ENCODE peak calls at places on chromosome 20, in eight cellular contexts. S is cardiac muscle cell, P is GM10248, D is upper lobe of right lung, E is left ventricle myocardium inferior, I is PC-3, Y is GM23338, B is fibroblast of the aortic adventitia. G is an unnamed sample.

GRCh38 chr20:63087236-63087871 is 80.6 kb upstream of the BHLHE23 start:
- DNase-seq in D (peak; percentile 40), P (no peak), I (no peak), E (peak; percentile 3), B (no peak), S (no peak), Y (no peak), G (peak; percentile 2)

GRCh38 chr20:59888050-59888449 is 45.4 kb downstream of the SYCP2 start:
- DNase-seq in I (no peak), P (no peak), E (no peak), Y (no peak), S (no peak), D (no peak), B (no peak), G (no peak)

GRCh38 chr20:53599910-53600632 is 6.4 kb upstream of the ZNF217 start:
- DNase-seq in S (no peak), Y (no peak), I (no peak), P (no peak), E (no peak), D (no peak), B (no peak), G (no peak)

GRCh38 chr20:41366546-41367392 is at the start of gene EMILIN3:
- DNase-seq in D (no peak), Y (peak; percentile 78), S (no peak), P (no peak), B (no peak), E (no peak), I (no peak), G (peak; percentile 78)

GRCh38 chr20:2973574-2973973 is 69.8 kb upstream of the GNRH2 start:
- DNase-seq in B (no peak), D (no peak), P (no peak), I (no peak), E (no peak), Y (peak; percentile 14), S (no peak), G (no peak)

GRCh38 chr20:54221383-54221782 is 13.5 kb downstream of the PFDN4 start:
- DNase-seq in D (no peak), I (no peak), S (no peak), E (no peak), B (no peak), Y (no peak), P (no peak), G (no peak)

GRCh38 chr20:51955756-51956155 is 153.4 kb upstream of the SALL4 start:
- DNase-seq in E (no peak), Y (no peak), I (no peak), S (peak; percentile 55), P (no peak), B (peak; percentile 20), D (no peak), G (no peak)

GRCh38 chr20:42219005-42219404 is 600.8 kb upstream of the CHD6 start:
- DNase-seq in D (no peak), I (no peak), E (no peak), S (no peak), B (no peak), Y (no peak), P (no peak), G (no peak)

GRCh38 chr20:58213716-58214115 is 14.7 kb downstream of the ANKRD60 start:
- DNase-seq in P (no peak), E (no peak), I (no peak), Y (no peak), B (no peak), S (no peak), D (no peak), G (no peak)

GRCh38 chr20:52103911-52104545 is 87.6 kb downstream of the ZFP64 start:
- DNase-seq in D (peak; percentile 48), I (no peak), P (peak; percentile 28), Y (peak; percentile 85), E (no peak), S (peak; percentile 25), B (no peak), G (no peak)

GRCh38 chr20:35506179-35506578 is 23.3 kb downstream of the C20orf173 start:
- DNase-seq in P (no peak), S (no peak), Y (no peak), I (no peak), E (no peak), D (no peak), B (no peak), G (no peak)

GRCh38 chr20:53735536-53736050 is 142.0 kb upstream of the ZNF217 start:
- DNase-seq in D (no peak), E (no peak), B (peak; percentile 85), S (peak; percentile 93), I (peak; percentile 98), P (no peak), Y (peak; percentile 25), G (no peak)

GRCh38 chr20:63226020-63226943 is 9.4 kb upstream of the BIRC7 start:
- DNase-seq in E (no peak), Y (no peak), S (no peak), P (no peak), B (no peak), D (no peak), I (no peak), G (no peak)

GRCh38 chr20:362271-363254 is 15.7 kb downstream of the NRSN2 start:
- DNase-seq in S (peak; percentile 95), Y (peak; percentile 68), D (peak; percentile 94), P (no peak), B (peak; percentile 81), I (peak; percentile 99), E (peak; percentile 86), G (no peak)

GRCh38 chr20:24112360-24112759 is 123.8 kb upstream of the GGTLC1 start:
- DNase-seq in D (no peak), B (no peak), S (no peak), E (no peak), P (no peak), I (no peak), Y (no peak), G (no peak)
- TF ChIP-seq CTCF in D (no peak), B (no peak), S (no peak), E (no peak), P (no peak), I (peak; percentile 46), Y (peak; percentile 35), G (no peak)

GRCh38 chr20:47303736-47304135 is 52.8 kb downstream of the ZMYND8 start:
- DNase-seq in I (no peak), B (no peak), E (no peak), P (no peak), Y (no peak), S (no peak), D (peak; percentile 35), G (no peak)
- TF ChIP-seq CTCF in I (no peak), B (peak; percentile 10), E (no peak), P (no peak), Y (no peak), S (no peak), D (no peak), G (no peak)

DNA sequence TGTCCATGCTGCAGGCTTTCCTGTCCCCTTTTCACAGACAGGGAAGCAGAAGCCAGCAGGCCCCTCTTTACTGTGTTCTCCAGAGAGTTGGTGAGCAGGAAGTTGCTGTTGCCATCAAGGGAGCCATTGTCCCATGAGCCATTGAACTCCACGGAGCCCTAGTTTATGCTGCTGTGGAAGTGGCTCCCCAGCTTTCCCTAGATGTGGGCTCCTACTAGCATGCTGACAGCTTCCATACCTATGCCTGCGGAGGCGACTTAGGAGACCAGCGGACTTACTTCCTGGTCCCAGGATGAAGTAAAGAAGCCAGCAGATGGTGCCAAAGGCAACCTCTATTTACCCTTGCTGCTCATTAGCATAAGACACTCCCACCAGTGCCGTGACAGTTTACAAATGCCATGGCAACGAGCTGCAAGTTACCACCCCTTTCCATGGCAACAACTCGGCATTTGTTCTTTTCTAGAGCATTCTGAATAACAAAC is 30.8 kb upstream of the FKBP1A start:
- DNase-seq in D (no peak), S (peak; percentile 86), Y (peak; percentile 98), P (no peak), E (no peak), I (peak; percentile 53), B (peak; percentile 51), G (no peak)
- TF ChIP-seq CTCF in D (no peak), S (peak; percentile 26), Y (peak; percentile 81), P (no peak), E (no peak), I (peak; percentile 21), B (no peak), G (peak; percentile 30)

GRCh38 chr20:49450281-49450707 is 32.2 kb downstream of the KCNB1 start:
- DNase-seq in I (no peak), P (no peak), S (no peak), B (no peak), E (no peak), D (no peak), Y (peak; percentile 45), G (no peak)
- TF ChIP-seq CTCF in I (no peak), P (no peak), S (no peak), B (no peak), E (no peak), D (no peak), Y (no peak), G (no peak)

GRCh38 chr20:43658723-43659419 is 8.0 kb upstream of the MYBL2 start:
- DNase-seq in P (no peak), D (no peak), B (no peak), I (peak; percentile 27), Y (no peak), E (no peak), S (no peak), G (no peak)
- TF ChIP-seq CTCF in P (no peak), D (no peak), B (no peak), I (peak; percentile 18), Y (no peak), E (no peak), S (no peak), G (no peak)

DNA sequence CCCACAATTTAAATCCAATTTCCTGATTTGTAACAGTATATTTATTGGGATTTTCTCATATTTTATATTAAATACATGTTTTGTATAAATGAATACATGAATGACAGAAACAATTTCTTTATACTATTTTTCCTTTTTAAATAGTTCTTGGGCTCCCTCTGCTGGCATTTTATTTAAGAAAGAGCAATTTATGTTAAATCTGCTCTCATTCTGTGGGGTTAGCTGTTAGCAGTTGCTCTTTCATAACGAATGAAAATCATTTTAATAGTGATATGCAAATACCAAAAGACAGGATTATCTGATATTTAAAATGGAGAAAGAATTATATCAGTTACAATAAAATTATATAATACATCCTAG is 118.3 kb downstream of the RALGAPA2 start:
- DNase-seq in I (peak; percentile 59), Y (peak; percentile 73), P (peak; percentile 23), D (no peak), B (peak; percentile 71), E (no peak), S (peak; percentile 57), G (no peak)
- TF ChIP-seq CTCF in I (no peak), Y (no peak), P (peak; percentile 45), D (no peak), B (peak; percentile 44), E (peak; percentile 23), S (peak; percentile 25), G (peak; percentile 55)